ENCODE peak calls at places on chromosomes 3 and 15, in six cellular contexts. One of them, this sample, is unnamed.

GRCh38 chr3:9142346-9142745 is 107.1 kb downstream of the SRGAP3 start:
- DNase-seq in fibroblast of lung: no peak
- DNase-seq in NCI-H510A treated with DMSO at 0.1 percent for 48 hours: peak
- DNase-seq in foreskin fibroblast: no peak
- DNase-seq in SIG-M5: no peak
- DNase-seq in osteocyte: no peak
- DNase-seq in this sample: no peak

GRCh38 chr3:50675179-50676030 is 678 bp downstream of the DOCK3 start:
- DNase-seq in fibroblast of lung: no peak
- DNase-seq in NCI-H510A treated with DMSO at 0.1 percent for 48 hours: no peak
- DNase-seq in osteocyte: no peak
- DNase-seq in foreskin fibroblast: no peak
- DNase-seq in SIG-M5: no peak
- DNase-seq in this sample: no peak

GRCh38 chr3:189563841-189564563 is 67.2 kb upstream of the TP63 start:
- DNase-seq in SIG-M5: peak
- DNase-seq in foreskin fibroblast: peak
- DNase-seq in osteocyte: no peak
- DNase-seq in fibroblast of lung: peak
- DNase-seq in NCI-H510A treated with DMSO at 0.1 percent for 48 hours: no peak
- DNase-seq in this sample: peak

GRCh38 chr3:42387802-42388651 is 22.4 kb downstream of the LYZL4 start:
- DNase-seq in SIG-M5: no peak
- DNase-seq in osteocyte: peak
- DNase-seq in NCI-H510A treated with DMSO at 0.1 percent for 48 hours: no peak
- DNase-seq in fibroblast of lung: no peak
- DNase-seq in foreskin fibroblast: no peak
- DNase-seq in this sample: no peak

GRCh38 chr15:73078722-73079121 is 26.5 kb downstream of the NEO1 start:
- DNase-seq in NCI-H510A treated with DMSO at 0.1 percent for 48 hours: no peak
- DNase-seq in fibroblast of lung: peak
- DNase-seq in foreskin fibroblast: peak
- DNase-seq in SIG-M5: no peak
- DNase-seq in osteocyte: no peak
- DNase-seq in this sample: peak

GRCh38 chr3:126353694-126354321 is 3.4 kb downstream of the KLF15 start:
- DNase-seq in SIG-M5: no peak
- DNase-seq in foreskin fibroblast: no peak
- DNase-seq in osteocyte: no peak
- DNase-seq in fibroblast of lung: no peak
- DNase-seq in NCI-H510A treated with DMSO at 0.1 percent for 48 hours: no peak
- DNase-seq in this sample: no peak

GRCh38 chr3:33103480-33103879 is 6.5 kb upstream of the GLB1 start:
- DNase-seq in osteocyte: no peak
- DNase-seq in NCI-H510A treated with DMSO at 0.1 percent for 48 hours: no peak
- DNase-seq in foreskin fibroblast: no peak
- DNase-seq in fibroblast of lung: no peak
- DNase-seq in SIG-M5: no peak
- DNase-seq in this sample: no peak

GRCh38 chr3:136266468-136266867 is 16.3 kb downstream of the PCCB start:
- DNase-seq in foreskin fibroblast: peak
- DNase-seq in osteocyte: no peak
- DNase-seq in SIG-M5: no peak
- DNase-seq in NCI-H510A treated with DMSO at 0.1 percent for 48 hours: no peak
- DNase-seq in fibroblast of lung: peak
- DNase-seq in this sample: no peak

GRCh38 chr3:187334904-187335303 is 33.3 kb upstream of the RTP4 start:
- DNase-seq in NCI-H510A treated with DMSO at 0.1 percent for 48 hours: no peak
- DNase-seq in foreskin fibroblast: no peak
- DNase-seq in osteocyte: no peak
- DNase-seq in fibroblast of lung: no peak
- DNase-seq in SIG-M5: no peak
- DNase-seq in this sample: no peak

GRCh38 chr15:52224211-52224610 is 33.0 kb upstream of the GNB5 start:
- DNase-seq in SIG-M5: no peak
- DNase-seq in fibroblast of lung: no peak
- DNase-seq in NCI-H510A treated with DMSO at 0.1 percent for 48 hours: no peak
- DNase-seq in osteocyte: no peak
- DNase-seq in foreskin fibroblast: no peak
- DNase-seq in this sample: peak

GRCh38 chr3:128353991-128354687 is 112.6 kb downstream of the DNAJB8 start:
- DNase-seq in osteocyte: no peak
- DNase-seq in NCI-H510A treated with DMSO at 0.1 percent for 48 hours: no peak
- DNase-seq in fibroblast of lung: peak
- DNase-seq in SIG-M5: no peak
- DNase-seq in foreskin fibroblast: peak
- DNase-seq in this sample: no peak

GRCh38 chr15:41917767-41918430 is 24.0 kb upstream of the SPTBN5 start:
- DNase-seq in SIG-M5: no peak
- DNase-seq in foreskin fibroblast: peak
- DNase-seq in fibroblast of lung: peak
- DNase-seq in NCI-H510A treated with DMSO at 0.1 percent for 48 hours: no peak
- DNase-seq in osteocyte: no peak
- DNase-seq in this sample: peak

GRCh38 chr15:25176616-25176923 is 221.8 kb downstream of the SNRPN start:
- DNase-seq in osteocyte: peak
- DNase-seq in foreskin fibroblast: no peak
- DNase-seq in SIG-M5: no peak
- DNase-seq in NCI-H510A treated with DMSO at 0.1 percent for 48 hours: no peak
- DNase-seq in fibroblast of lung: no peak
- DNase-seq in this sample: no peak

GRCh38 chr3:104546301-104546700 is 820.4 kb upstream of the ALCAM start:
- DNase-seq in NCI-H510A treated with DMSO at 0.1 percent for 48 hours: no peak
- DNase-seq in foreskin fibroblast: no peak
- DNase-seq in fibroblast of lung: no peak
- DNase-seq in SIG-M5: no peak
- DNase-seq in osteocyte: no peak
- DNase-seq in this sample: no peak

GRCh38 chr3:156052115-156052514 is 68.3 kb upstream of the KCNAB1 start:
- DNase-seq in foreskin fibroblast: no peak
- DNase-seq in SIG-M5: no peak
- DNase-seq in NCI-H510A treated with DMSO at 0.1 percent for 48 hours: no peak
- DNase-seq in fibroblast of lung: no peak
- DNase-seq in osteocyte: no peak
- DNase-seq in this sample: no peak

GRCh38 chr15:74956648-74957300 is at the start of gene RPP25:
- DNase-seq in osteocyte: peak
- DNase-seq in foreskin fibroblast: peak
- DNase-seq in fibroblast of lung: peak
- DNase-seq in NCI-H510A treated with DMSO at 0.1 percent for 48 hours: peak
- DNase-seq in SIG-M5: no peak
- DNase-seq in this sample: peak

GRCh38 chr3:59502806-59503205 is 453.0 kb upstream of the CFAP20DC start:
- DNase-seq in foreskin fibroblast: peak
- DNase-seq in fibroblast of lung: peak
- DNase-seq in NCI-H510A treated with DMSO at 0.1 percent for 48 hours: no peak
- DNase-seq in SIG-M5: no peak
- DNase-seq in osteocyte: no peak
- DNase-seq in this sample: peak

GRCh38 chr3:24259901-24260512 is 234.6 kb downstream of the THRB start:
- DNase-seq in NCI-H510A treated with DMSO at 0.1 percent for 48 hours: no peak
- DNase-seq in fibroblast of lung: peak
- DNase-seq in foreskin fibroblast: peak
- DNase-seq in SIG-M5: no peak
- DNase-seq in osteocyte: no peak
- DNase-seq in this sample: peak

GRCh38 chr3:29977360-29977759 is 629.0 kb upstream of the TGFBR2 start:
- DNase-seq in NCI-H510A treated with DMSO at 0.1 percent for 48 hours: no peak
- DNase-seq in osteocyte: no peak
- DNase-seq in SIG-M5: no peak
- DNase-seq in foreskin fibroblast: no peak
- DNase-seq in fibroblast of lung: no peak
- DNase-seq in this sample: no peak

GRCh38 chr3:52742418-52743041 is 28.2 kb downstream of the NEK4 start:
- DNase-seq in fibroblast of lung: peak
- DNase-seq in NCI-H510A treated with DMSO at 0.1 percent for 48 hours: peak
- DNase-seq in foreskin fibroblast: no peak
- DNase-seq in SIG-M5: no peak
- DNase-seq in osteocyte: no peak
- DNase-seq in this sample: no peak

GRCh38 chr3:194095464-194095863 is 40.5 kb upstream of the HES1 start:
- DNase-seq in foreskin fibroblast: no peak
- DNase-seq in osteocyte: no peak
- DNase-seq in fibroblast of lung: no peak
- DNase-seq in SIG-M5: no peak
- DNase-seq in NCI-H510A treated with DMSO at 0.1 percent for 48 hours: peak
- DNase-seq in this sample: no peak

GRCh38 chr3:8891774-8892173 is 71.5 kb downstream of the RAD18 start:
- DNase-seq in fibroblast of lung: no peak
- DNase-seq in NCI-H510A treated with DMSO at 0.1 percent for 48 hours: no peak
- DNase-seq in foreskin fibroblast: no peak
- DNase-seq in SIG-M5: no peak
- DNase-seq in osteocyte: no peak
- DNase-seq in this sample: peak

GRCh38 chr15:72770673-72771328 is 12.8 kb downstream of the ADPGK start:
- DNase-seq in fibroblast of lung: no peak
- DNase-seq in foreskin fibroblast: no peak
- DNase-seq in NCI-H510A treated with DMSO at 0.1 percent for 48 hours: no peak
- DNase-seq in SIG-M5: no peak
- DNase-seq in osteocyte: no peak
- DNase-seq in this sample: no peak

This sample was measured in trophoblast cell.